ENCODE peak calls at places on chromosomes 4 and X, in four cellular contexts. T is left cardiac atrium, J is left lung, G is retinal pigment epithelial cell. D is an unnamed sample.

GRCh38 chr4:187128971-187129370 is 405.3 kb upstream of the FAT1 start:
- DNase-seq in G (no peak), J (no peak), T (no peak), D (no peak)

GRCh38 chrX:11427082-11428033 is 134.1 kb downstream of the AMELX start:
- DNase-seq in G (no peak), T (peak), J (peak), D (no peak)

GRCh38 chrX:53594354-53594753 is 92.2 kb downstream of the HUWE1 start:
- DNase-seq in J (no peak), T (no peak), G (no peak), D (no peak)

GRCh38 chr4:17385403-17385802 is 126.5 kb downstream of the QDPR start:
- DNase-seq in G (no peak), J (no peak), T (no peak), D (no peak)

GRCh38 chr4:184534511-184535391 is 60.4 kb upstream of the IRF2 start:
- DNase-seq in T (no peak), J (no peak), G (no peak), D (no peak)

GRCh38 chr4:87543835-87544461 is 14.8 kb upstream of the SPARCL1 start:
- DNase-seq in J (no peak), G (no peak), T (no peak), D (no peak)

GRCh38 chrX:14694631-14695030 is 165.3 kb downstream of the GLRA2 start:
- DNase-seq in G (no peak), J (no peak), T (no peak), D (no peak)

GRCh38 chr4:54998991-54999390 is 126.4 kb downstream of the KDR start:
- DNase-seq in G (peak), J (no peak), T (no peak), D (no peak)

GRCh38 chrX:76428243-76429130 is 977 bp downstream of the MAGEE1 start:
- DNase-seq in G (no peak), T (peak), J (peak), D (peak)

GRCh38 chrX:40855411-40855810 is 120.1 kb upstream of the MED14 start:
- DNase-seq in J (no peak), T (no peak), G (no peak), D (no peak)

GRCh38 chr4:87819281-87819919 is 13.4 kb upstream of the MEPE start:
- DNase-seq in J (no peak), T (no peak), G (peak), D (no peak)

GRCh38 chr4:10173754-10174749 is 57.5 kb upstream of the WDR1 start:
- DNase-seq in G (peak), J (peak), T (peak), D (no peak)

GRCh38 chrX:107700317-107700774 is 72.0 kb downstream of the PRPS1 start:
- DNase-seq in G (peak), J (no peak), T (no peak), D (no peak)

GRCh38 chr4:53049528-53049927 is 187.4 kb downstream of the RASL11B start:
- DNase-seq in J (no peak), G (no peak), T (no peak), D (no peak)

GRCh38 chr4:8939887-8940742 is 68.5 kb upstream of the HMX1 start:
- DNase-seq in J (no peak), T (no peak), G (no peak), D (no peak)

D was measured in T-helper 9 cell.